ENCODE peak calls at places on chromosomes 1 and 21, in seven cellular contexts. Q is Panc1, A is HCT116, X is SK-N-SH, S is HepG2, H is K562, M is GM12878. E is an unnamed sample.

GRCh38 chr21:45365608-45366241 is 39.2 kb upstream of the COL18A1 start:
- DNase-seq in Q (no peak), A (peak), X (no peak), S (peak), H (no peak), M (no peak), E (peak)

GRCh38 chr1:155309423-155310021 is 856 bp downstream of the FDPS start:
- DNase-seq in Q (no peak), A (no peak), X (peak), S (no peak), H (peak), M (no peak), E (no peak)

GRCh38 chr1:245197121-245197520 is 42.3 kb downstream of the KIF26B start:
- DNase-seq in Q (no peak), A (no peak), X (no peak), S (no peak), H (no peak), M (no peak), E (no peak)

GRCh38 chr1:157147906-157148717 is 9.9 kb upstream of the ETV3 start:
- DNase-seq in Q (no peak), A (no peak), X (no peak), S (no peak), H (no peak), M (no peak), E (no peak)

GRCh38 chr1:33349081-33349759 is 28.3 kb upstream of the A3GALT2 start:
- DNase-seq in Q (no peak), A (no peak), X (peak), S (no peak), H (peak), M (no peak), E (peak)

GRCh38 chr21:27190601-27191000 is 223.7 kb upstream of the ADAMTS5 start:
- DNase-seq in Q (no peak), A (no peak), X (no peak), S (no peak), H (no peak), M (no peak), E (no peak)

GRCh38 chr1:186239211-186239610 is 135.8 kb downstream of the TPR start:
- DNase-seq in Q (no peak), A (no peak), X (no peak), S (no peak), H (no peak), M (no peak), E (no peak)

GRCh38 chr1:222347627-222348026 is 200.3 kb downstream of the HHIPL2 start:
- DNase-seq in Q (no peak), A (no peak), X (peak), S (no peak), H (no peak), M (no peak), E (no peak)

GRCh38 chr1:110283677-110284076 is 55.5 kb upstream of the RBM15 start:
- DNase-seq in Q (no peak), A (no peak), X (no peak), S (no peak), H (no peak), M (no peak), E (no peak)

GRCh38 chr1:116151739-116152576 is 40.8 kb downstream of the MAB21L3 start:
- DNase-seq in Q (no peak), A (peak), X (peak), S (no peak), H (peak), M (peak), E (peak)
- H3K4me3 ChIP-seq in Q (peak), A (peak), X (peak), S (peak), H (peak), M (peak), E (peak)

GRCh38 chr1:12013317-12013588 is 6.0 kb upstream of the MIIP start:
- DNase-seq in Q (no peak), A (no peak), X (no peak), S (no peak), H (no peak), M (no peak), E (no peak)

GRCh38 chr1:12015499-12015898 is 3.8 kb upstream of the MIIP start:
- DNase-seq in Q (no peak), A (no peak), X (no peak), S (no peak), H (no peak), M (no peak), E (no peak)

GRCh38 chr1:12014141-12014981 is 4.9 kb upstream of the MIIP start:
- DNase-seq in Q (no peak), A (no peak), X (no peak), S (no peak), H (peak), M (no peak), E (no peak)

GRCh38 chr1:12016182-12016581 is 3.1 kb upstream of the MIIP start:
- DNase-seq in Q (no peak), A (no peak), X (no peak), S (no peak), H (no peak), M (no peak), E (no peak)

GRCh38 chr1:12015001-12015491 is 4.3 kb upstream of the MIIP start:
- DNase-seq in Q (no peak), A (no peak), X (no peak), S (no peak), H (no peak), M (no peak), E (no peak)
- TF ChIP-seq SIN3A in Q (no peak), A (no peak), X (no peak), S (no peak), H (no peak), M (no peak), E (no peak)

DNA sequence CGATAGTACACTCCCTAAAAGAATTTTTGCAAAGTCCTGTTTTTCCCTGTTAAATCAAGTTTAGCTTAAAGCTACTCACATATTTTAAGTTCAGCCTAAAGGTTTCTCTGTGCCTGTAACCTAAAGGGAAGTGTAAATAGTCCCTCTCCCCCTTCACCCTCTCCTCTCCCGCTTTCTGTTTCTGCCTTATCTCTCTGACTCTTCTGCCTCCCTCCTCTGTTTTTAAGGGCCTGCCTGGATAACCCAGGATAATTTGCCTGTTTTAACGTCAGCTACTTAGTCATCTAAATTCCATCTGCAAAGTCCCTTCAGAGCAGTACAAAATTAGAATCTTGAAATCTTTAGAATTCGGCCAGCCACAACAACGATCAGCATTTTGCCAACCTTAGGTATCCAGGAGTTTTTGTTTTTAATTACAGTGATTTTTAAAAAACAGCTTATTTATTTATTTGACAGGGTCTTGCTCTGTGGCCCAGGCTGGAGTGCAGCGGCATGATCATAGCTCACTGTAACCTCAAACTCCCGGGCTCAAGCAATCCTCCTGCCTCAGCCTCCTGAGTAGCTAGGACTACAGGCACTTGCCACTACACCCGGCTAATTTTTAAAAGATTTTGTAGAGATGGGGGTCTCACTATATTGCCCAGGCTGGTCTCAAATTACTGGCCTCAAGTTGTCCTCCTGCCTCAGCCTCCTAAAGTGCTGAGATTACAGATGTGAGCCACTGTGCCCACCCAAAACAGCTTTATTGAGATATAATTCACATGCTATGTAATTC is 92.4 kb downstream of the NID1 start:
- DNase-seq in Q (no peak), A (no peak), X (peak), S (no peak), H (no peak), M (no peak), E (no peak)
- H3K4me3 ChIP-seq in Q (peak), A (no peak), X (peak), S (peak), H (no peak), M (peak), E (peak)

GRCh38 chr21:32483293-32483595 is 70.7 kb downstream of the EVA1C start:
- DNase-seq in Q (no peak), A (no peak), X (no peak), S (no peak), H (no peak), M (no peak), E (no peak)
- TF ChIP-seq SIN3A in Q (no peak), A (no peak), X (no peak), S (no peak), H (no peak), M (no peak), E (no peak)

E was measured in H1.